ENCODE peak calls at places on chromosomes 1 and 21, in ten cellular contexts. T, G, R, N, Y, C, I, J, Q and K are unnamed samples.

GRCh38 chr1:29849038-29849750 is 612.9 kb downstream of the PTPRU start:
- DNase-seq in T (no peak), G (no peak), R (peak), N (peak), Y (peak), C (no peak), I (no peak), J (peak), Q (no peak), K (peak)

GRCh38 chr1:78370779-78371482 is 119.8 kb upstream of the PTGFR start:
- DNase-seq in T (no peak), G (no peak), R (no peak), N (no peak), Y (no peak), C (no peak), I (no peak), J (peak), Q (no peak), K (no peak)

GRCh38 chr1:109787845-109788605 is 24.3 kb upstream of the EPS8L3 start:
- DNase-seq in T (peak), G (no peak), R (no peak), N (no peak), Y (peak), C (no peak), I (peak), J (no peak), Q (no peak), K (no peak)

GRCh38 chr21:45357436-45358260 is 47.3 kb upstream of the COL18A1 start:
- DNase-seq in T (no peak), G (peak), R (no peak), N (no peak), Y (no peak), C (no peak), I (no peak), J (peak), Q (no peak), K (no peak)

GRCh38 chr1:27594542-27595510 is 9.1 kb downstream of the AHDC1 start:
- DNase-seq in T (no peak), G (no peak), R (no peak), N (no peak), Y (peak), C (no peak), I (no peak), J (no peak), Q (no peak), K (no peak)

GRCh38 chr21:45533731-45534571 is 8.3 kb downstream of the SLC19A1 start:
- DNase-seq in T (peak), G (no peak), R (no peak), N (no peak), Y (no peak), C (no peak), I (no peak), J (no peak), Q (peak), K (no peak)

GRCh38 chr1:115356356-115356755 is 18.3 kb upstream of the NGF start:
- DNase-seq in T (no peak), G (no peak), R (no peak), N (no peak), Y (no peak), C (no peak), I (no peak), J (no peak), Q (no peak), K (no peak)

GRCh38 chr1:93219443-93219842 is 38.9 kb downstream of the CCDC18 start:
- DNase-seq in T (no peak), G (no peak), R (no peak), N (no peak), Y (peak), C (no peak), I (no peak), J (no peak), Q (peak), K (peak)

GRCh38 chr1:224809613-224810012 is 119.9 kb upstream of the DNAH14 start:
- DNase-seq in T (no peak), G (no peak), R (no peak), N (no peak), Y (no peak), C (no peak), I (no peak), J (no peak), Q (no peak), K (no peak)

GRCh38 chr1:23561076-23561812 is 1.9 kb upstream of the ID3 start:
- DNase-seq in T (no peak), G (no peak), R (no peak), N (no peak), Y (peak), C (no peak), I (no peak), J (no peak), Q (no peak), K (no peak)

GRCh38 chr1:98119793-98120192 is 199.0 kb upstream of the DPYD start:
- DNase-seq in T (no peak), G (peak), R (peak), N (peak), Y (peak), C (peak), I (no peak), J (peak), Q (no peak), K (no peak)

GRCh38 chr1:156652131-156652991 is 10.4 kb downstream of the BCAN start:
- DNase-seq in T (no peak), G (no peak), R (no peak), N (no peak), Y (peak), C (no peak), I (no peak), J (peak), Q (no peak), K (peak)

GRCh38 chr21:35199733-35200015 is 150.6 kb upstream of the RUNX1 start:
- DNase-seq in T (no peak), G (no peak), R (no peak), N (no peak), Y (no peak), C (no peak), I (no peak), J (no peak), Q (no peak), K (no peak)

GRCh38 chr1:7127322-7128050 is 342.2 kb downstream of the CAMTA1 start:
- DNase-seq in T (no peak), G (no peak), R (no peak), N (no peak), Y (no peak), C (no peak), I (no peak), J (peak), Q (no peak), K (peak)

GRCh38 chr1:117826119-117826518 is 103.3 kb downstream of the GDAP2 start:
- DNase-seq in T (no peak), G (no peak), R (no peak), N (no peak), Y (no peak), C (no peak), I (no peak), J (peak), Q (no peak), K (no peak)

GRCh38 chr1:71850936-71851335 is 431.4 kb downstream of the NEGR1 start:
- DNase-seq in T (no peak), G (peak), R (no peak), N (no peak), Y (no peak), C (no peak), I (no peak), J (peak), Q (no peak), K (no peak)

GRCh38 chr1:93817819-93818569 is 61.0 kb downstream of the DNTTIP2 start:
- DNase-seq in T (peak), G (no peak), R (no peak), N (no peak), Y (peak), C (no peak), I (no peak), J (no peak), Q (peak), K (peak)

GRCh38 chr1:183301239-183301638 is 115.2 kb downstream of the LAMC2 start:
- DNase-seq in T (no peak), G (no peak), R (no peak), N (no peak), Y (no peak), C (no peak), I (no peak), J (no peak), Q (no peak), K (no peak)

GRCh38 chr21:16535100-16535418 is 805.3 kb downstream of the USP25 start:
- DNase-seq in T (no peak), G (peak), R (no peak), N (peak), Y (no peak), C (peak), I (peak), J (peak), Q (no peak), K (no peak)

GRCh38 chr1:224183591-224184312 is 712 bp downstream of the DEGS1 start:
- DNase-seq in T (peak), G (peak), R (peak), N (peak), Y (peak), C (peak), I (no peak), J (peak), Q (peak), K (peak)

GRCh38 chr1:23964790-23965740 is 5.4 kb downstream of the PNRC2 start:
- DNase-seq in T (no peak), G (no peak), R (no peak), N (no peak), Y (peak), C (no peak), I (no peak), J (peak), Q (no peak), K (no peak)

GRCh38 chr1:197619008-197619640 is 156.2 kb downstream of the DENND1B start:
- DNase-seq in T (no peak), G (no peak), R (no peak), N (peak), Y (peak), C (no peak), I (no peak), J (peak), Q (no peak), K (no peak)

GRCh38 chr21:16013570-16013969 is 283.8 kb downstream of the USP25 start:
- DNase-seq in T (no peak), G (no peak), R (no peak), N (no peak), Y (no peak), C (no peak), I (no peak), J (no peak), Q (no peak), K (no peak)

GRCh38 chr1:212458817-212459216 is 26.1 kb downstream of the NENF start:
- DNase-seq in T (no peak), G (no peak), R (no peak), N (no peak), Y (no peak), C (no peak), I (no peak), J (no peak), Q (no peak), K (no peak)

GRCh38 chr1:10640079-10640578 is 156.3 kb downstream of the CASZ1 start:
- DNase-seq in T (no peak), G (peak), R (no peak), N (no peak), Y (no peak), C (no peak), I (no peak), J (no peak), Q (no peak), K (no peak)

GRCh38 chr1:181104790-181105133 is 16.3 kb downstream of the IER5 start:
- DNase-seq in T (peak), G (no peak), R (peak), N (no peak), Y (peak), C (no peak), I (no peak), J (no peak), Q (peak), K (no peak)

GRCh38 chr1:205513774-205514173 is 9.3 kb downstream of the CDK18 start:
- DNase-seq in T (no peak), G (no peak), R (no peak), N (no peak), Y (no peak), C (no peak), I (no peak), J (no peak), Q (no peak), K (no peak)

GRCh38 chr21:17679002-17679600 is 66.4 kb upstream of the BTG3 start:
- DNase-seq in T (no peak), G (peak), R (peak), N (peak), Y (peak), C (no peak), I (no peak), J (peak), Q (peak), K (peak)

GRCh38 chr1:109482796-109483638 is 688 bp upstream of the ATXN7L2 start:
- DNase-seq in T (peak), G (no peak), R (no peak), N (no peak), Y (no peak), C (peak), I (no peak), J (no peak), Q (peak), K (no peak)

GRCh38 chr1:41467673-41468072 is 16.8 kb downstream of the EDN2 start:
- DNase-seq in T (peak), G (no peak), R (no peak), N (no peak), Y (no peak), C (no peak), I (no peak), J (no peak), Q (no peak), K (no peak)

GRCh38 chr1:216047821-216048220 is 375.4 kb downstream of the USH2A start:
- DNase-seq in T (no peak), G (no peak), R (no peak), N (no peak), Y (no peak), C (no peak), I (no peak), J (peak), Q (no peak), K (no peak)

GRCh38 chr21:41715649-41716321 is 51.1 kb downstream of the RIPK4 start:
- DNase-seq in T (no peak), G (no peak), R (no peak), N (peak), Y (no peak), C (peak), I (no peak), J (no peak), Q (no peak), K (no peak)
- H3K27ac ChIP-seq in T (no peak), G (no peak), R (no peak), N (peak), Y (no peak), C (peak), I (peak), J (no peak), Q (no peak), K (no peak)

GRCh38 chr1:186819563-186819962 is 9.2 kb upstream of the PLA2G4A start:
- DNase-seq in T (no peak), G (no peak), R (no peak), N (no peak), Y (no peak), C (no peak), I (no peak), J (no peak), Q (no peak), K (no peak)

GRCh38 chr1:186813420-186813819 is 15.3 kb upstream of the PLA2G4A start:
- DNase-seq in T (no peak), G (no peak), R (no peak), N (no peak), Y (no peak), C (no peak), I (no peak), J (no peak), Q (no peak), K (no peak)

DNA sequence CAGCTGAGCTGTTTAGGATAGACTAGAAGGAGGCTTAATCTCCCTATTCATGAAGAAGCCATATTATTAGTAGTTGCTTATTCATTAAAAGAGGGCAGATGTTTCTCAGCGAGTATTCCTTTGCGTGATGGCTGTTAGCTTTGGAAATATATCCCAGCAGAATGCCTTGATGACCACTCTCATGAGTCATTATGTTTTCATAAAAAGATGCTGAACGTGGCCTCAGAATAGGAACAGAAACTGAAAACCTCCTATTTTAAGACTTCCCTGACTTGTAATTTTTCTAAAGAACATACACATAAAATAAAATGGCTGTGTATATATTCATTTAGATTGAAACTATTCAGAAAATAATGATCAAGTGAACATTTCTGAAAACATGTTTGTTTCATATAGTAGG is 9.6 kb upstream of the PLA2G4A start:
- DNase-seq in T (no peak), G (no peak), R (no peak), N (no peak), Y (peak), C (no peak), I (no peak), J (peak), Q (no peak), K (no peak)
- H3K27ac ChIP-seq in T (no peak), G (no peak), R (no peak), N (peak), Y (peak), C (no peak), I (no peak), J (no peak), Q (no peak), K (no peak)

DNA sequence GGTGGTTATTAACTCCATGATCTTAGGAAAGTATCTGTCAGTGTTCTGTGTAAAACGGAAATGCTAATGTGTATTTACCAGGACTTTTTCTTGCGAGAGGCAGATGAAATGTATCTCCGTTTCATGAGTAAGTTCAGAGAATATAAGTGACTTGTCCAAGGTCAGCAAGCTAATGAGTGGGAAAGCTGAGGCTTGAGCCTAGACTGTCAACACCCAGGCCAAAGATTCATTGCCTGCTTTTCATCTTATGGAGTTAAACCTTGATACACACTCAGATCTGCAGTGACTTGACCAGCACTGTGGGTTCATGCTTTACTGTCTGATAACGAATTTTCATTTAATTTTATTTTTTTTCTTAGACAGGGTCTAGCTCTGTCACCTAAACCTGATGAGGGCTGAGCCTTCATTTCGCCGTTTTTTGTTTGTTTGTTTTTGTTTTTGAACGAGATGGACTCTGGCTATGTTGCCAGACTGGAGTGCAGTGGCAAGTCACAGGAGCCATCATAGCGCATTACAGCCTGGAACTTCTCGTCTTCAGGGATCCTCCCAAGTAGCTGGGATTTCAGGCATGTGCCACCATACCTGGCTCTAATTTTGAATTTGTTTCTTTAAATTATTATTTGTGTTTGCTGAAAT is 918 bp upstream of the JTB start:
- DNase-seq in T (no peak), G (no peak), R (no peak), N (no peak), Y (no peak), C (no peak), I (no peak), J (no peak), Q (no peak), K (no peak)
- H3K27ac ChIP-seq in T (peak), G (peak), R (no peak), N (peak), Y (no peak), C (peak), I (peak), J (peak), Q (peak), K (peak)

GRCh38 chr21:42125571-42126544 is 54.7 kb downstream of the UMODL1 start:
- DNase-seq in T (no peak), G (no peak), R (no peak), N (peak), Y (peak), C (peak), I (no peak), J (peak), Q (no peak), K (peak)
- H3K27ac ChIP-seq in T (no peak), G (no peak), R (no peak), N (no peak), Y (no peak), C (no peak), I (no peak), J (no peak), Q (no peak), K (peak)

GRCh38 chr1:166972193-166972592 is 3.1 kb downstream of the ILDR2 start:
- DNase-seq in T (no peak), G (no peak), R (no peak), N (no peak), Y (no peak), C (no peak), I (no peak), J (no peak), Q (no peak), K (no peak)

GRCh38 chr1:166977951-166978350 is 2.6 kb upstream of the ILDR2 start:
- DNase-seq in T (no peak), G (no peak), R (no peak), N (no peak), Y (no peak), C (no peak), I (no peak), J (no peak), Q (no peak), K (no peak)

GRCh38 chr1:166975361-166976129 is at the start of gene ILDR2:
- DNase-seq in T (peak), G (peak), R (peak), N (peak), Y (peak), C (peak), I (no peak), J (peak), Q (peak), K (peak)

GRCh38 chr1:166972827-166973226 is 2.5 kb downstream of the ILDR2 start:
- DNase-seq in T (no peak), G (no peak), R (no peak), N (no peak), Y (no peak), C (no peak), I (no peak), J (no peak), Q (no peak), K (no peak)

GRCh38 chr1:166974647-166975345 is 544 bp downstream of the ILDR2 start:
- DNase-seq in T (peak), G (no peak), R (no peak), N (no peak), Y (no peak), C (no peak), I (no peak), J (no peak), Q (peak), K (no peak)
- H3K27ac ChIP-seq in T (no peak), G (peak), R (peak), N (peak), Y (no peak), C (no peak), I (no peak), J (no peak), Q (no peak), K (no peak)